ENCODE peak calls at places on chromosomes 13 and 19, in eight cellular contexts. P is iPS DF 6.9, T is fibroblast of pulmonary artery, I is MG63, X is brain microvascular endothelial cell, L is AG04450, J is GM23248, Y is right cardiac atrium. N is an unnamed sample.

GRCh38 chr13:31910633-31911032 is 120.9 kb upstream of the FRY start:
- DNase-seq in P (no peak), T (no peak), I (no peak), X (no peak), L (no peak), J (no peak), Y (no peak), N (no peak)

GRCh38 chr13:37956536-37956935 is 87.0 kb upstream of the TRPC4 start:
- DNase-seq in P (no peak), T (no peak), I (no peak), X (no peak), L (no peak), J (no peak), Y (no peak), N (no peak)

GRCh38 chr13:72463561-72463960 is 263.9 kb downstream of the MZT1 start:
- DNase-seq in P (no peak), T (peak), I (no peak), X (peak), L (no peak), J (no peak), Y (no peak), N (no peak)

GRCh38 chr13:45048890-45049407 is 59.6 kb downstream of the GPALPP1 start:
- DNase-seq in P (no peak), T (no peak), I (no peak), X (no peak), L (no peak), J (no peak), Y (no peak), N (peak)

GRCh38 chr19:7963566-7963965 is 20.1 kb upstream of the TIMM44 start:
- DNase-seq in P (no peak), T (no peak), I (no peak), X (no peak), L (no peak), J (no peak), Y (peak), N (no peak)

GRCh38 chr13:43908156-43909126 is 28.7 kb downstream of the LACC1 start:
- DNase-seq in P (no peak), T (peak), I (peak), X (peak), L (peak), J (peak), Y (no peak), N (peak)

GRCh38 chr19:1090731-1091543 is 4.2 kb downstream of the POLR2E start:
- DNase-seq in P (no peak), T (no peak), I (no peak), X (no peak), L (no peak), J (no peak), Y (no peak), N (no peak)

GRCh38 chr19:55383789-55384575 is at the start of gene TMEM238:
- DNase-seq in P (no peak), T (peak), I (peak), X (peak), L (no peak), J (peak), Y (peak), N (no peak)

GRCh38 chr13:31747271-31747670 is 7.9 kb downstream of the RXFP2 start:
- DNase-seq in P (no peak), T (no peak), I (no peak), X (no peak), L (no peak), J (no peak), Y (no peak), N (no peak)

GRCh38 chr13:100334209-100334608 is 245.3 kb downstream of the PCCA start:
- DNase-seq in P (no peak), T (no peak), I (no peak), X (no peak), L (no peak), J (no peak), Y (no peak), N (no peak)

GRCh38 chr19:12843999-12844732 is 5.9 kb downstream of the MAST1 start:
- DNase-seq in P (no peak), T (no peak), I (no peak), X (no peak), L (no peak), J (no peak), Y (no peak), N (no peak)

GRCh38 chr19:48646192-48646911 is 365 bp upstream of the CA11 start:
- DNase-seq in P (peak), T (peak), I (peak), X (peak), L (no peak), J (peak), Y (peak), N (peak)

GRCh38 chr13:21426238-21426637 is 32.9 kb downstream of the ZDHHC20 start:
- DNase-seq in P (no peak), T (no peak), I (no peak), X (no peak), L (no peak), J (peak), Y (no peak), N (no peak)

DNA sequence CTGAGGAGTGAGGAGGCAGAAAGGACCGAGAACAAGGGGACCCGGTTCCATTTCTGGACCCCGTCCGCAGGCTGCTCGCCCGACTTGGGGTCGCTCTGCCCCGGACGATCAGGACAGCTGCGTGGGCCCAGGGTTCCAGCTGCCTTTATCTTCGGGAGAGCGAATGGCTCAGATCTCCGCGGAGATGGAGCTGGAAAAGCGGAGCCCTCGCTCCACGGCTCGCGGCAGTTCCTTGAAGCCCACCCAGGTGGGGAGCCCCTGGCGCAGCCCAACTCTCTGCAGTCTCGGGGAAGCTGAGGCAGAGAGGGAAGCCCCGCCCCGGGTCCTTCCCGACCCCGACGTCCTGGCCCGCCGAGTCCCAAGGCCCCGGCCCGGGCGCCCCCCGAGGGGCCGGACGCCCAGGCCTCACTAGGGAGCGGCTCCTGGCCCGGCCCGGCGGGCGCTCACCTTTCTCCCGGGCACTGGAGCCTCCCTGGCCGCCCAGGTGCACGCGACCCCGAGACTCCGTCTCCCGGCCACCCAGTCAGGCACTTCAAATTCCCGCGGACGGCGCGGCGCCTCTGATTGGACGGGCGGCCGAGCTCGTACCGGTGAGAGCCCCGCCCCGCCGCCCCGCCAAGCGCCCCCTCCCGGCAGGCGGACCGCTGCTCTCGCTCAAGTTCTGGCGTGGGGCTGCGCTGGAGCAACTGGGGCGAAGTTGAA is 485.7 kb downstream of the UQCRFS1 start:
- DNase-seq in P (peak), T (peak), I (peak), X (no peak), L (no peak), J (peak), Y (no peak), N (peak)
- H3K4me3 ChIP-seq in P (peak), T (peak), I (peak), X (peak), L (peak), J (peak), Y (peak), N (peak)

DNA sequence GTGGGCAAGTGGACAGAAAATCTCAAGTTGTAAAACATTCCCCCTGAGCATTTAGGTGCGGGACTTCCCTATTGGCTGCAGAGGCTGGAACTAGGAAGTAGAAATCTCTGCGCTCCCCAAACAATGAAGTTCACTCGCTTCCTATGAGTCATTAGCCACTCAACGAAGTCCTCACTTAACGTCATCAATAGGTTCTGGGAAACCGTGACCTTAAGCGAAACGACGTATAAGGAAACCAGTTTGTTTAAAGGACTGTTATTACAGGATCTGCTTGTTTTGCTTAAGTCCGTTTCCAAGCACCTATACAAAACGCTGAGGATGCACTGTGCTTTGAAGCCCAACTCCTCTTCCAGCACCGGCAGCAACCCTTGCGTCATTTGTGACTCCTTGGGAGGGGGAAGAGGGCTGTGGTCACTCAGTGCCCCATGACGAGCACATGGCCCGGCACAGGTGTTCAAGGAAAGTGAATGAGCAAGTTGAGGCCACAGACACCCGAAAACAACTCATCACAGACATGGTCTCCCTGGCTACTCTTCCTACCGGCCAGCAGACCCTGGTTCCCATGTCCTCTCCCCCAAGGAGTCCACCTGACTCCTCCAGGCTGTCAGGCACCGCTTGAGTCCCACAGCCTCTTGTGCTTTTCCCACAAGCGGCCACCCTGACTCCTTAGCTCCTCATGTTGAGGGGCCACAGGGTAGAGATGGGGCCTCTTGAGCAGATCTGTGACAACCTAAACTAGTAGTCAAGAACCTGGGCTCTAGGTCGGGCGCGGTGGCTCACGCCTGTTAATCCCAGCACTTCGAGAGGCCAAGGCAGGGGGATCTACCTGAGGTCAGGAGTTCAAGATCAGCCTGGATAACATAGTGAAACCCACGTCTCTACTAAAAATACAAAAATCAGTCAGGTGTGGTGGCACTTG is 4.8 kb downstream of the RPS16 start:
- DNase-seq in P (no peak), T (peak), I (peak), X (peak), L (peak), J (peak), Y (peak), N (no peak)
- H3K4me3 ChIP-seq in P (no peak), T (peak), I (no peak), X (peak), L (peak), J (no peak), Y (no peak), N (no peak)

GRCh38 chr13:49258097-49258796 is 10.5 kb downstream of the CDADC1 start:
- DNase-seq in P (no peak), T (no peak), I (no peak), X (no peak), L (no peak), J (no peak), Y (no peak), N (no peak)
- H3K4me3 ChIP-seq in P (no peak), T (no peak), I (no peak), X (no peak), L (no peak), J (no peak), Y (peak), N (no peak)

GRCh38 chr13:33352520-33352919 is 67.0 kb upstream of the STARD13 start:
- DNase-seq in P (no peak), T (no peak), I (no peak), X (no peak), L (no peak), J (no peak), Y (no peak), N (no peak)

GRCh38 chr13:33352023-33352422 is 66.5 kb upstream of the STARD13 start:
- DNase-seq in P (no peak), T (no peak), I (no peak), X (no peak), L (no peak), J (no peak), Y (no peak), N (no peak)

GRCh38 chr13:33349996-33350826 is 64.7 kb upstream of the STARD13 start:
- DNase-seq in P (no peak), T (peak), I (peak), X (peak), L (no peak), J (peak), Y (peak), N (no peak)

GRCh38 chr13:33349314-33349995 is 63.9 kb upstream of the STARD13 start:
- DNase-seq in P (no peak), T (no peak), I (peak), X (peak), L (no peak), J (peak), Y (peak), N (no peak)

GRCh38 chr13:33351324-33351723 is 65.8 kb upstream of the STARD13 start:
- DNase-seq in P (no peak), T (peak), I (peak), X (peak), L (no peak), J (peak), Y (no peak), N (no peak)
- H3K4me3 ChIP-seq in P (no peak), T (peak), I (peak), X (peak), L (no peak), J (peak), Y (no peak), N (no peak)